ENCODE peak calls at places on chromosomes 5 and 9, in six cellular contexts. I, M, S, Z, A and K are unnamed samples.

GRCh38 chr5:51988561-51988960 is 605.3 kb downstream of the ISL1 start:
- DNase-seq in I (no peak), M (no peak), S (no peak), Z (no peak), A (no peak), K (no peak)

GRCh38 chr5:167870055-167870454 is 421.4 kb upstream of the WWC1 start:
- DNase-seq in I (peak), M (no peak), S (peak), Z (no peak), A (no peak), K (no peak)

GRCh38 chr5:82745016-82745415 is 332.2 kb downstream of the TMEM167A start:
- DNase-seq in I (no peak), M (no peak), S (no peak), Z (no peak), A (no peak), K (no peak)

GRCh38 chr5:11384441-11385250 is 519.6 kb downstream of the CTNND2 start:
- DNase-seq in I (peak), M (no peak), S (no peak), Z (no peak), A (no peak), K (no peak)

GRCh38 chr5:136620016-136620419 is 254.7 kb upstream of the TRPC7 start:
- DNase-seq in I (no peak), M (no peak), S (no peak), Z (no peak), A (no peak), K (no peak)

GRCh38 chr5:80967500-80968181 is 7.5 kb downstream of the RASGRF2 start:
- DNase-seq in I (peak), M (no peak), S (peak), Z (no peak), A (no peak), K (no peak)

GRCh38 chr5:141821430-141821925 is 56.7 kb downstream of the PCDH1 start:
- DNase-seq in I (peak), M (no peak), S (peak), Z (no peak), A (no peak), K (no peak)

GRCh38 chr9:87862536-87863268 is 20.0 kb upstream of the SPATA31E1 start:
- DNase-seq in I (peak), M (no peak), S (peak), Z (no peak), A (no peak), K (no peak)

GRCh38 chr5:1204693-1205242 is 3.4 kb downstream of the SLC6A19 start:
- DNase-seq in I (peak), M (peak), S (no peak), Z (no peak), A (no peak), K (no peak)

GRCh38 chr9:131627846-131628820 is 82.8 kb downstream of the PRRT1B start:
- DNase-seq in I (no peak), M (no peak), S (no peak), Z (no peak), A (peak), K (no peak)

GRCh38 chr9:33718987-33719386 is 76.4 kb upstream of the PRSS3 start:
- DNase-seq in I (peak), M (peak), S (no peak), Z (no peak), A (no peak), K (no peak)

GRCh38 chr5:53733853-53734252 is 173.4 kb downstream of the NDUFS4 start:
- DNase-seq in I (no peak), M (no peak), S (no peak), Z (no peak), A (no peak), K (no peak)

GRCh38 chr5:73171495-73171894 is 1.5 kb upstream of the TMEM174 start:
- DNase-seq in I (no peak), M (no peak), S (no peak), Z (no peak), A (no peak), K (no peak)

GRCh38 chr5:116486588-116486987 is 88.0 kb downstream of the SEMA6A start:
- DNase-seq in I (no peak), M (no peak), S (no peak), Z (no peak), A (no peak), K (no peak)

GRCh38 chr5:100535060-100536005 is at the start of gene FAM174A:
- DNase-seq in I (peak), M (peak), S (peak), Z (peak), A (peak), K (peak)

GRCh38 chr5:91091471-91092234 is 291.5 kb downstream of the ARRDC3 start:
- DNase-seq in I (no peak), M (no peak), S (no peak), Z (no peak), A (no peak), K (no peak)

GRCh38 chr5:170886210-170886894 is 24.5 kb downstream of the RANBP17 start:
- DNase-seq in I (no peak), M (no peak), S (no peak), Z (no peak), A (no peak), K (no peak)

GRCh38 chr9:89576404-89576824 is 28.4 kb upstream of the GADD45G start:
- DNase-seq in I (peak), M (peak), S (no peak), Z (peak), A (no peak), K (peak)

GRCh38 chr9:98315551-98316060 is 60.2 kb upstream of the TBC1D2 start:
- DNase-seq in I (peak), M (peak), S (peak), Z (peak), A (peak), K (peak)

GRCh38 chr9:133396952-133397351 is 20.8 kb downstream of the STKLD1 start:
- DNase-seq in I (peak), M (no peak), S (no peak), Z (no peak), A (no peak), K (no peak)

GRCh38 chr5:151123897-151124751 is 33.5 kb downstream of the ANXA6 start:
- DNase-seq in I (peak), M (peak), S (peak), Z (peak), A (no peak), K (peak)

GRCh38 chr9:16830806-16831205 is 39.7 kb downstream of the BNC2 start:
- DNase-seq in I (peak), M (no peak), S (no peak), Z (no peak), A (no peak), K (no peak)

GRCh38 chr5:134545070-134545868 is 19.8 kb downstream of the JADE2 start:
- DNase-seq in I (no peak), M (peak), S (no peak), Z (no peak), A (no peak), K (peak)

GRCh38 chr9:33408087-33408486 is 5.7 kb upstream of the AQP7 start:
- DNase-seq in I (peak), M (no peak), S (no peak), Z (no peak), A (no peak), K (no peak)

GRCh38 chr9:91771027-91771426 is 179.0 kb downstream of the ROR2 start:
- DNase-seq in I (peak), M (no peak), S (peak), Z (no peak), A (no peak), K (no peak)

GRCh38 chr9:96875460-96876142 is 21.3 kb upstream of the ZNF782 start:
- DNase-seq in I (peak), M (no peak), S (no peak), Z (peak), A (no peak), K (no peak)

GRCh38 chr5:171630047-171630669 is 155.5 kb upstream of the SMIM23 start:
- DNase-seq in I (peak), M (peak), S (no peak), Z (no peak), A (no peak), K (no peak)

GRCh38 chr9:83981126-83981871 is 694 bp downstream of the RMI1 start:
- DNase-seq in I (peak), M (no peak), S (no peak), Z (peak), A (no peak), K (peak)

GRCh38 chr9:125807065-125807464 is 59.9 kb downstream of the PBX3 start:
- DNase-seq in I (peak), M (no peak), S (peak), Z (no peak), A (no peak), K (no peak)

GRCh38 chr5:130692766-130693165 is 472.3 kb downstream of the HINT1 start:
- DNase-seq in I (no peak), M (no peak), S (no peak), Z (no peak), A (no peak), K (no peak)

GRCh38 chr5:167511-167910 is 23.8 kb upstream of the LRRC14B start:
- DNase-seq in I (no peak), M (peak), S (peak), Z (no peak), A (no peak), K (no peak)

GRCh38 chr5:171309526-171310333 is 682 bp downstream of the TLX3 start:
- DNase-seq in I (no peak), M (no peak), S (no peak), Z (peak), A (no peak), K (peak)

GRCh38 chr9:84617415-84617814 is 52.1 kb upstream of the NTRK2 start:
- DNase-seq in I (no peak), M (no peak), S (no peak), Z (no peak), A (no peak), K (no peak)